ENCODE peak calls at places on chromosomes 4 and X, in five cellular contexts. One of them, this sample, is unnamed.

GRCh38 chrX:47169726-47170515 is 23.7 kb upstream of the UBA1 start:
- DNase-seq in SK-N-SH: peak
- DNase-seq in bronchial epithelial cell: no peak
- DNase-seq in neural progenitor cell: no peak
- DNase-seq in fibroblast of the aortic adventitia: peak
- DNase-seq in this sample: no peak

GRCh38 chrX:41970419-41970818 is 47.1 kb upstream of the CASK start:
- DNase-seq in neural progenitor cell: no peak
- DNase-seq in fibroblast of the aortic adventitia: no peak
- DNase-seq in SK-N-SH: no peak
- DNase-seq in bronchial epithelial cell: no peak
- DNase-seq in this sample: no peak

GRCh38 chr4:20520901-20521300 is 179.4 kb upstream of the PACRGL start:
- DNase-seq in fibroblast of the aortic adventitia: peak
- DNase-seq in bronchial epithelial cell: peak
- DNase-seq in neural progenitor cell: no peak
- DNase-seq in SK-N-SH: peak
- DNase-seq in this sample: peak

GRCh38 chr4:182876427-182876826 is 40.8 kb downstream of the DCTD start:
- DNase-seq in bronchial epithelial cell: no peak
- DNase-seq in fibroblast of the aortic adventitia: no peak
- DNase-seq in SK-N-SH: no peak
- DNase-seq in neural progenitor cell: no peak
- DNase-seq in this sample: no peak

GRCh38 chr4:153281476-153281875 is 63.0 kb upstream of the MND1 start:
- DNase-seq in fibroblast of the aortic adventitia: no peak
- DNase-seq in SK-N-SH: no peak
- DNase-seq in bronchial epithelial cell: no peak
- DNase-seq in neural progenitor cell: no peak
- DNase-seq in this sample: no peak

GRCh38 chr4:93495346-93495745 is 333.2 kb upstream of the ATOH1 start:
- DNase-seq in neural progenitor cell: no peak
- DNase-seq in bronchial epithelial cell: peak
- DNase-seq in SK-N-SH: no peak
- DNase-seq in fibroblast of the aortic adventitia: no peak
- DNase-seq in this sample: no peak

GRCh38 chrX:15903186-15903681 is 48.6 kb upstream of the AP1S2 start:
- DNase-seq in fibroblast of the aortic adventitia: no peak
- DNase-seq in SK-N-SH: no peak
- DNase-seq in bronchial epithelial cell: no peak
- DNase-seq in neural progenitor cell: no peak
- DNase-seq in this sample: no peak

GRCh38 chr4:106659386-106659785 is 290.8 kb upstream of the GIMD1 start:
- DNase-seq in neural progenitor cell: no peak
- DNase-seq in fibroblast of the aortic adventitia: peak
- DNase-seq in SK-N-SH: no peak
- DNase-seq in bronchial epithelial cell: peak
- DNase-seq in this sample: peak

GRCh38 chr4:94488667-94489066 is 36.9 kb downstream of the PDLIM5 start:
- DNase-seq in fibroblast of the aortic adventitia: no peak
- DNase-seq in neural progenitor cell: no peak
- DNase-seq in SK-N-SH: no peak
- DNase-seq in bronchial epithelial cell: peak
- DNase-seq in this sample: peak

GRCh38 chr4:4606321-4606720 is 64.5 kb upstream of the STX18 start:
- DNase-seq in SK-N-SH: no peak
- DNase-seq in bronchial epithelial cell: no peak
- DNase-seq in fibroblast of the aortic adventitia: no peak
- DNase-seq in neural progenitor cell: no peak
- DNase-seq in this sample: peak

GRCh38 chr4:172809319-172809718 is 359.3 kb upstream of the GALNT7 start:
- DNase-seq in fibroblast of the aortic adventitia: no peak
- DNase-seq in neural progenitor cell: peak
- DNase-seq in bronchial epithelial cell: no peak
- DNase-seq in SK-N-SH: no peak
- DNase-seq in this sample: no peak

GRCh38 chr4:111695677-111696076 is 449.6 kb upstream of the FAM241A start:
- DNase-seq in fibroblast of the aortic adventitia: no peak
- DNase-seq in neural progenitor cell: no peak
- DNase-seq in SK-N-SH: no peak
- DNase-seq in bronchial epithelial cell: no peak
- DNase-seq in this sample: no peak

GRCh38 chr4:38177792-38178665 is 217.8 kb downstream of the PTTG2 start:
- DNase-seq in fibroblast of the aortic adventitia: peak
- DNase-seq in SK-N-SH: no peak
- DNase-seq in bronchial epithelial cell: no peak
- DNase-seq in neural progenitor cell: no peak
- DNase-seq in this sample: peak

GRCh38 chr4:150722908-150723362 is 141.0 kb downstream of the MAB21L2 start:
- DNase-seq in bronchial epithelial cell: peak
- DNase-seq in SK-N-SH: no peak
- DNase-seq in fibroblast of the aortic adventitia: peak
- DNase-seq in neural progenitor cell: peak
- DNase-seq in this sample: peak

GRCh38 chr4:149884046-149884445 is 68.4 kb upstream of the IQCM start:
- DNase-seq in SK-N-SH: no peak
- DNase-seq in fibroblast of the aortic adventitia: peak
- DNase-seq in neural progenitor cell: no peak
- DNase-seq in bronchial epithelial cell: no peak
- DNase-seq in this sample: peak

GRCh38 chrX:102042706-102043325 is 82.7 kb upstream of the TCEAL2 start:
- DNase-seq in bronchial epithelial cell: peak
- DNase-seq in neural progenitor cell: no peak
- DNase-seq in fibroblast of the aortic adventitia: no peak
- DNase-seq in SK-N-SH: no peak
- DNase-seq in this sample: peak

GRCh38 chr4:152211936-152212675 is 323.8 kb downstream of the FBXW7 start:
- DNase-seq in fibroblast of the aortic adventitia: no peak
- DNase-seq in bronchial epithelial cell: no peak
- DNase-seq in SK-N-SH: peak
- DNase-seq in neural progenitor cell: no peak
- DNase-seq in this sample: no peak

GRCh38 chr4:15425520-15425919 is 2.3 kb upstream of the C1QTNF7 start:
- DNase-seq in neural progenitor cell: no peak
- DNase-seq in SK-N-SH: no peak
- DNase-seq in bronchial epithelial cell: peak
- DNase-seq in fibroblast of the aortic adventitia: no peak
- DNase-seq in this sample: no peak

GRCh38 chr4:931960-932712 is at the start of the genes GAK and TMEM175:
- DNase-seq in SK-N-SH: peak
- DNase-seq in fibroblast of the aortic adventitia: peak
- DNase-seq in neural progenitor cell: peak
- DNase-seq in bronchial epithelial cell: peak
- DNase-seq in this sample: peak

GRCh38 chr4:137470806-137471205 is 61.5 kb downstream of the PCDH18 start:
- DNase-seq in bronchial epithelial cell: no peak
- DNase-seq in neural progenitor cell: no peak
- DNase-seq in SK-N-SH: no peak
- DNase-seq in fibroblast of the aortic adventitia: no peak
- DNase-seq in this sample: peak

GRCh38 chrX:103774070-103774642 is 2.5 kb upstream of the PLP1 start:
- DNase-seq in bronchial epithelial cell: peak
- DNase-seq in neural progenitor cell: peak
- DNase-seq in SK-N-SH: peak
- DNase-seq in fibroblast of the aortic adventitia: peak
- DNase-seq in this sample: peak

GRCh38 chr4:2651546-2651945 is 104.6 kb downstream of the TNIP2 start:
- DNase-seq in fibroblast of the aortic adventitia: no peak
- DNase-seq in neural progenitor cell: no peak
- DNase-seq in SK-N-SH: no peak
- DNase-seq in bronchial epithelial cell: no peak
- DNase-seq in this sample: no peak

GRCh38 chr4:955161-955921 is 18.0 kb downstream of the DGKQ start:
- DNase-seq in neural progenitor cell: no peak
- DNase-seq in bronchial epithelial cell: no peak
- DNase-seq in fibroblast of the aortic adventitia: no peak
- DNase-seq in SK-N-SH: peak
- DNase-seq in this sample: no peak

GRCh38 chr4:39235701-39236100 is 53.4 kb downstream of the WDR19 start:
- DNase-seq in SK-N-SH: no peak
- DNase-seq in neural progenitor cell: no peak
- DNase-seq in bronchial epithelial cell: no peak
- DNase-seq in fibroblast of the aortic adventitia: peak
- DNase-seq in this sample: no peak

GRCh38 chr4:133592106-133592505 is 443.0 kb downstream of the PCDH10 start:
- DNase-seq in SK-N-SH: no peak
- DNase-seq in fibroblast of the aortic adventitia: no peak
- DNase-seq in neural progenitor cell: peak
- DNase-seq in bronchial epithelial cell: no peak
- DNase-seq in this sample: no peak

GRCh38 chrX:48910926-48911406 is 480 bp downstream of the SLC35A2 start:
- DNase-seq in neural progenitor cell: no peak
- DNase-seq in bronchial epithelial cell: no peak
- DNase-seq in SK-N-SH: no peak
- DNase-seq in fibroblast of the aortic adventitia: peak
- DNase-seq in this sample: no peak

GRCh38 chr4:183097251-183098079 is 1.6 kb upstream of the WWC2 start:
- DNase-seq in bronchial epithelial cell: no peak
- DNase-seq in fibroblast of the aortic adventitia: peak
- DNase-seq in SK-N-SH: no peak
- DNase-seq in neural progenitor cell: peak
- DNase-seq in this sample: no peak

GRCh38 chrX:39618178-39618577 is 479.6 kb downstream of the BCOR start:
- DNase-seq in bronchial epithelial cell: no peak
- DNase-seq in fibroblast of the aortic adventitia: no peak
- DNase-seq in neural progenitor cell: no peak
- DNase-seq in SK-N-SH: no peak
- DNase-seq in this sample: no peak

GRCh38 chr4:139910106-139910505 is 243.9 kb downstream of the MAML3 start:
- DNase-seq in SK-N-SH: no peak
- DNase-seq in neural progenitor cell: no peak
- DNase-seq in fibroblast of the aortic adventitia: no peak
- DNase-seq in bronchial epithelial cell: no peak
- DNase-seq in this sample: peak

GRCh38 chr4:185399466-185399865 is 2.8 kb downstream of the ANKRD37 start:
- DNase-seq in fibroblast of the aortic adventitia: no peak
- DNase-seq in SK-N-SH: no peak
- DNase-seq in neural progenitor cell: no peak
- DNase-seq in bronchial epithelial cell: peak
- DNase-seq in this sample: no peak

DNA sequence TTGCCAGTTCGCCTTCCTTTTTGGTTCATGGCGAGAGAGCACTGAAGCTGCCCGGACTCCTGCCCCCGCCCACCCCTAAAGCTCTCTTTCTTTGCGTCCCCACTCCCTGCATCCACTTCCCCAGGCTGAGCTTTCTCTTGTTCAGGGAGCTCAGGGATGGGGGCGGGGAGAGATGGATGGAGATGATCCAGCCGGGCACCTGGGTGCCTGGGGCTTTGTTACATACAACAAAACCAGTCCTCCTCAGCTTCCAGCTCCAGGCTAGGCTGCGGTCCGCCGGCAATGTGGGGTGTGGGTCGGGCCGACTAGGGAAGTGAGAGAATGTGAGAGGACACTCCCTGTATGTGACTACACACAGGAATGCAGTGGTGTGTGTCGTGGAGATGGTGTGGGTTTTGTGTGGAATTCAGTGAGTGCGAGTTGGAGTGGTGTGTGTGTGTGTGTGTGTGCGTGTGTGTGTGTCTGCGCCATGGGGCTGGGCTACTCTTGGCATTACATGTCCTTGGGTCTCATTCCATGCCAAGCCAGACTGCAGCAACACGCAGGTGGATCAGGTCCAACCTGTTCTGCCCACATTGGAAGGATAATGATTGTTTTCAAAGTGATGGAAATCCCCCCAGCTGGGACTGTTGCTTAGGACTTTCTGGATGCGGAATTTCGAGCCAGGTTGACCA is 149.3 kb upstream of the CHRDL1 start:
- DNase-seq in neural progenitor cell: peak
- DNase-seq in fibroblast of the aortic adventitia: peak
- DNase-seq in bronchial epithelial cell: peak
- DNase-seq in SK-N-SH: peak
- DNase-seq in this sample: no peak
- H3K4me3 ChIP-seq in neural progenitor cell: peak
- H3K4me3 ChIP-seq in fibroblast of the aortic adventitia: peak
- H3K4me3 ChIP-seq in bronchial epithelial cell: no peak
- H3K4me3 ChIP-seq in SK-N-SH: no peak
- H3K4me3 ChIP-seq in this sample: peak

DNA sequence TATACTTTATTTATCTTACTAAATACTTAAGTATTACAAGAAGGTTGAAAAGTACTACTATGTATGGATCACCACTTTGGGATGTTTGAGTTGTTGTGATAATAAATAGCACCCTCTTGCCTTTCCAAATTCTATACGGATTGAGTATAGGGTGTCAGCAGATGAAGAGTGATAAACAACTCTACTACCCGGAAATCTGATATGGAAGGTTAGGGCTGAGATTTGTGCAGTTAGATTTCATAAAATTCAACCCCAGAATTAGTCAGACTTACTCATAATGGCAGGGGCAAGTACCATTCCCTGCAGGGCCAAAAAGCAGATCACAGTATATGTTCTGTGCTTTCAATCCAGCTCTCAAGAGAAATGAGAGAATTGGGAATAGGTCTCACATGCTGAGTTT is 1008.9 kb upstream of the PCDH7 start:
- DNase-seq in SK-N-SH: no peak
- DNase-seq in bronchial epithelial cell: peak
- DNase-seq in fibroblast of the aortic adventitia: no peak
- DNase-seq in neural progenitor cell: no peak
- DNase-seq in this sample: no peak
- TF ChIP-seq CTCF in SK-N-SH: no peak
- TF ChIP-seq CTCF in bronchial epithelial cell: no peak
- TF ChIP-seq CTCF in fibroblast of the aortic adventitia: no peak
- TF ChIP-seq CTCF in neural progenitor cell: no peak
- TF ChIP-seq CTCF in this sample: no peak

DNA sequence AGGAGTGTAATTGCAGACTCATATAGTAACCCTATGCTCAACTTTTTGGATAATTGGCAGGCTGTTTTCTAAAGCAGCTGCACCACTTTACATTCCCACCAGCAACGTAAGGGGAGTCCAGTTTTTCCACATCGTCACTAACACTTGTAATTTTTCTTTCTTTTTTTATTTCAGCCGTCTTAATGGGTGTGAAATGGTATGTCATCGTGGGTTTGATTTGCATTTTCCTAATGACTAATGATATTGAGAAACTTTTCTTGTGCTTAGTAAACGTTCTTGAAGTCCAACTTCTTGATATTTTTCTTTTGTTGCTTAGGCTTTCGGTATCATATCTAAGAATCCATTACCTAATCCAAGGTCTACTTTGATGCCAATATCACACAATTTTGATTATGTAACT is 95.3 kb upstream of the IL1RAPL1 start:
- DNase-seq in fibroblast of the aortic adventitia: no peak
- DNase-seq in bronchial epithelial cell: peak
- DNase-seq in neural progenitor cell: no peak
- DNase-seq in SK-N-SH: no peak
- DNase-seq in this sample: no peak
- H3K4me3 ChIP-seq in fibroblast of the aortic adventitia: no peak
- H3K4me3 ChIP-seq in bronchial epithelial cell: no peak
- H3K4me3 ChIP-seq in neural progenitor cell: no peak
- H3K4me3 ChIP-seq in SK-N-SH: no peak
- H3K4me3 ChIP-seq in this sample: no peak

DNA sequence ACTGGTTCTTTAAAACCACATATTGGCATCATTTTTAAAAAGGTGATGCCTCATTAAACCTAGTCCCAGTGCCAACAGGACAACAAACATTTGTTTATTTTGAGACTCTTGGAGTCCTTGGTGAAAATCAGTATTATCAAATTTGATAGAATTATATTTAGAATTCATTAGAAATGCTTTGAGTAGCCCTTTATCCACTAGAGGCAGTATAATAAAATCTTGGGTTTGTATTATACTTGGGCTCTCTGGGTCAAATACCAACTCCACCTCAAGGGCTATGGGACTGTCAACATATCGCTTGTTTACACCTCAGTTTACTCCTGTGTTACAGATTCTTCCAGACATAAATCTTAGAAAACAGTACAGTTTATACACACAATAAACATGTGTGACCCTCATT is 335.7 kb upstream of the FSTL5 start:
- DNase-seq in fibroblast of the aortic adventitia: no peak
- DNase-seq in SK-N-SH: peak
- DNase-seq in neural progenitor cell: no peak
- DNase-seq in bronchial epithelial cell: peak
- DNase-seq in this sample: no peak
- TF ChIP-seq CTCF in fibroblast of the aortic adventitia: peak
- TF ChIP-seq CTCF in SK-N-SH: peak
- TF ChIP-seq CTCF in neural progenitor cell: peak
- TF ChIP-seq CTCF in bronchial epithelial cell: peak
- TF ChIP-seq CTCF in this sample: peak